ENCODE peak calls at places on chromosomes 4 and X, in ten cellular contexts. G is mucosa of descending colon; H is right atrium auricular region; P is sigmoid colon; R is GM12864; X is CD8-positive, alpha-beta T cell; A is Panc1; L is BJ; D is fibroblast of lung; B is heart left ventricle. Z is an unnamed sample.

GRCh38 chr4:5710962-5711478 is at the start of gene EVC:
- DNase-seq in P (peak), L (no peak), D (peak), G (peak), A (no peak), R (no peak), B (peak), X (no peak), H (peak), Z (peak)

GRCh38 chr4:104475652-104476051 is 19.0 kb downstream of the CXXC4 start:
- DNase-seq in B (no peak), G (no peak), P (no peak), A (no peak), R (no peak), L (no peak), D (no peak), H (no peak), X (no peak), Z (no peak)

GRCh38 chr4:183898456-183898855 is 6.7 kb upstream of the STOX2 start:
- DNase-seq in P (no peak), D (no peak), G (no peak), A (no peak), H (no peak), X (no peak), B (no peak), R (no peak), L (no peak), Z (no peak)

GRCh38 chr4:80787306-80787705 is 243.2 kb upstream of the BMP3 start:
- DNase-seq in L (no peak), G (no peak), P (no peak), R (no peak), X (no peak), H (no peak), A (no peak), B (no peak), D (no peak), Z (no peak)

GRCh38 chr4:108433832-108434231 is 186.5 kb upstream of the RPL34 start:
- DNase-seq in L (peak), R (no peak), H (no peak), B (no peak), X (peak), G (no peak), D (peak), A (no peak), P (no peak), Z (no peak)

GRCh38 chrX:10926404-10926803 is 184.7 kb upstream of the HCCS start:
- DNase-seq in P (no peak), L (no peak), A (no peak), H (no peak), D (no peak), R (no peak), G (no peak), B (no peak), X (no peak), Z (no peak)

GRCh38 chr4:7430965-7431695 is 3.6 kb downstream of the PSAPL1 start:
- DNase-seq in B (no peak), A (no peak), R (no peak), G (peak), D (no peak), P (peak), X (no peak), L (no peak), H (no peak), Z (no peak)

GRCh38 chr4:77927991-77928925 is 65.6 kb downstream of the MRPL1 start:
- DNase-seq in A (no peak), H (no peak), D (peak), R (no peak), X (no peak), B (no peak), L (no peak), G (no peak), P (no peak), Z (no peak)

GRCh38 chr4:24657768-24658617 is 73.6 kb upstream of the DHX15 start:
- DNase-seq in G (no peak), R (peak), H (peak), B (peak), A (no peak), L (no peak), P (no peak), D (peak), X (no peak), Z (peak)

GRCh38 chrX:129726307-129727111 is 12.3 kb upstream of the XPNPEP2 start:
- DNase-seq in G (no peak), L (no peak), P (peak), R (no peak), A (peak), B (peak), X (peak), D (peak), H (peak), Z (peak)

GRCh38 chrX:45774961-45775360 is 574.3 kb upstream of the DIPK2B start:
- DNase-seq in B (peak), X (no peak), L (peak), D (peak), P (peak), H (no peak), R (no peak), G (no peak), A (no peak), Z (no peak)

GRCh38 chr4:71406459-71406963 is 67.7 kb downstream of the SLC4A4 start:
- DNase-seq in B (no peak), R (no peak), X (no peak), A (no peak), P (no peak), D (peak), L (no peak), G (no peak), H (no peak), Z (no peak)

GRCh38 chrX:20378291-20378920 is 111.7 kb upstream of the RPS6KA3 start:
- DNase-seq in G (no peak), D (no peak), R (peak), B (no peak), P (no peak), H (no peak), X (no peak), L (no peak), A (no peak), Z (no peak)

GRCh38 chr4:88080626-88081025 is 73.2 kb downstream of the PKD2 start:
- DNase-seq in R (no peak), L (no peak), G (no peak), A (no peak), X (no peak), H (no peak), D (no peak), P (no peak), B (no peak), Z (no peak)

GRCh38 chr4:1497189-1497801 is 91.1 kb upstream of the NKX1-1 start:
- DNase-seq in P (no peak), L (no peak), R (no peak), H (no peak), D (no peak), G (no peak), A (no peak), X (no peak), B (no peak), Z (no peak)

GRCh38 chr4:72846280-72847111 is 223.0 kb downstream of the COX18 start:
- DNase-seq in B (no peak), R (no peak), H (no peak), A (no peak), G (no peak), X (no peak), P (no peak), L (no peak), D (no peak), Z (no peak)

GRCh38 chr4:183906736-183907651 is 1.9 kb downstream of the STOX2 start:
- DNase-seq in R (no peak), X (no peak), B (peak), G (no peak), H (no peak), L (no peak), A (no peak), P (peak), D (peak), Z (no peak)

GRCh38 chrX:139920306-139920705 is 12.5 kb downstream of the ATP11C start:
- DNase-seq in B (no peak), X (no peak), D (no peak), R (no peak), G (no peak), P (no peak), L (no peak), A (no peak), H (no peak), Z (no peak)

GRCh38 chr4:2290974-2291704 is 29.2 kb upstream of the MXD4 start:
- DNase-seq in X (peak), B (no peak), D (no peak), H (no peak), G (peak), P (peak), R (peak), A (no peak), L (no peak), Z (peak)

GRCh38 chr4:169009281-169010124 is 552 bp downstream of the CBR4 start:
- DNase-seq in H (peak), L (no peak), A (no peak), B (peak), G (peak), X (peak), D (peak), R (no peak), P (peak), Z (peak)

GRCh38 chrX:24264383-24264782 is 49.5 kb downstream of the SUPT20HL2 start:
- DNase-seq in B (no peak), L (no peak), G (no peak), X (no peak), H (no peak), A (no peak), D (no peak), R (no peak), P (no peak), Z (no peak)

GRCh38 chr4:108080752-108081151 is 88.0 kb downstream of the LEF1 start:
- DNase-seq in L (no peak), G (no peak), R (no peak), H (no peak), D (no peak), B (no peak), A (no peak), X (peak), P (no peak), Z (no peak)

GRCh38 chr4:98746530-98746929 is 88.1 kb upstream of the TSPAN5 start:
- DNase-seq in L (no peak), A (no peak), P (no peak), D (peak), X (no peak), R (no peak), B (no peak), H (no peak), G (no peak), Z (no peak)

GRCh38 chr4:54187148-54187547 is 41.9 kb upstream of the PDGFRA start:
- DNase-seq in G (no peak), X (no peak), P (no peak), L (no peak), A (no peak), B (peak), R (no peak), H (peak), D (no peak), Z (peak)

GRCh38 chr4:59127748-59128147 is 2017.6 kb upstream of the IGFBP7 start:
- DNase-seq in P (no peak), L (no peak), B (no peak), R (no peak), A (no peak), G (no peak), H (no peak), D (no peak), X (no peak), Z (no peak)

GRCh38 chr4:70997068-70997467 is 3.6 kb downstream of the DCK start:
- DNase-seq in L (no peak), X (no peak), R (no peak), P (no peak), D (no peak), A (no peak), B (no peak), H (no peak), G (no peak), Z (no peak)

GRCh38 chr4:79987401-79987800 is 85.6 kb downstream of the ANTXR2 start:
- DNase-seq in A (no peak), X (no peak), R (no peak), D (no peak), L (no peak), B (no peak), G (no peak), H (no peak), P (no peak), Z (no peak)

GRCh38 chr4:101019941-101020401 is 327.4 kb downstream of the PPP3CA start:
- DNase-seq in B (no peak), L (peak), D (no peak), H (no peak), X (no peak), A (no peak), P (no peak), R (peak), G (no peak), Z (no peak)

GRCh38 chr4:169485791-169486742 is 126.3 kb downstream of the NEK1 start:
- DNase-seq in G (no peak), X (peak), R (peak), P (no peak), H (no peak), L (peak), B (no peak), A (peak), D (peak), Z (no peak)

GRCh38 chr4:110629214-110629754 is 6.4 kb upstream of the PITX2 start:
- DNase-seq in A (no peak), H (peak), B (no peak), L (no peak), D (no peak), P (no peak), R (no peak), X (no peak), G (no peak), Z (no peak)

GRCh38 chrX:47264507-47265173 is 31.8 kb downstream of the USP11 start:
- DNase-seq in B (no peak), L (no peak), H (no peak), P (no peak), A (no peak), X (no peak), D (peak), R (no peak), G (no peak), Z (no peak)

GRCh38 chrX:84144281-84144680 is 43.7 kb downstream of the RPS6KA6 start:
- DNase-seq in R (no peak), G (no peak), P (no peak), H (no peak), X (no peak), A (no peak), B (no peak), L (no peak), D (peak), Z (no peak)

GRCh38 chr4:143395054-143395453 is 58.4 kb downstream of the GAB1 start:
- DNase-seq in P (no peak), X (no peak), G (no peak), B (no peak), A (no peak), L (no peak), R (no peak), D (no peak), H (no peak), Z (no peak)

GRCh38 chrX:131617182-131617581 is 73.3 kb downstream of the OR13H1 start:
- DNase-seq in L (peak), A (no peak), X (no peak), B (no peak), G (no peak), R (no peak), H (no peak), P (no peak), D (peak), Z (no peak)

GRCh38 chr4:113548303-113548702 is 213.2 kb downstream of the CAMK2D start:
- DNase-seq in P (no peak), X (no peak), A (no peak), H (no peak), L (no peak), D (no peak), G (no peak), B (no peak), R (no peak), Z (no peak)
- H3K4me3 ChIP-seq in P (no peak), X (no peak), A (no peak), H (no peak), L (no peak), D (no peak), G (no peak), B (no peak), R (no peak), Z (no peak)

DNA sequence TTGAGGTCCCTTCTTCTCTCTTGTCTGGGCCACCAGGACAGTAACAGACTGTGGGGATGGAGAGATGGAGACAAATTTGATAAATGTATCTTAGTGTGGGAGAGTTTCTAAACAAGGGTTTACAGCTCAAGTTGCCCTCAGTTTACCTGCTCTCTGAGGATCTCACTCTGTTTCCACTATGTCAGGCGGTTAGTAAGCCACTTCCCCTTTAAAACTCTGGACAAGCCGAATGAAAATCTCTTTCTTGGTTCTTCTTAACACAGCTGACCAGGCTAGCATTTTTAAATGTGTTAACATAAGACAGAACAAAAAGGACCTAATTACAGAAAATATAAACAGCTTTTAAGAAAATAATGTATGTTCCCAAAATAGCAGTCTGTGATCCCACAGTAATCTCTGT is 2.9 kb upstream of the SCARB2 start:
- DNase-seq in G (no peak), B (no peak), D (no peak), A (no peak), R (no peak), P (no peak), L (no peak), H (no peak), X (no peak), Z (no peak)
- H3K4me3 ChIP-seq in G (no peak), B (no peak), D (no peak), A (no peak), R (no peak), P (no peak), L (no peak), H (no peak), X (no peak), Z (no peak)

GRCh38 chr4:11426716-11427115 is 2.0 kb downstream of the HS3ST1 start:
- DNase-seq in X (no peak), D (peak), G (no peak), H (no peak), L (no peak), R (no peak), P (no peak), B (no peak), A (no peak), Z (no peak)

GRCh38 chr4:11429646-11430045 is 952 bp upstream of the HS3ST1 start:
- DNase-seq in D (no peak), H (no peak), P (no peak), B (no peak), A (no peak), L (no peak), R (no peak), G (no peak), X (no peak), Z (no peak)

GRCh38 chr4:11427201-11427996 is 1.3 kb downstream of the HS3ST1 start:
- DNase-seq in B (no peak), A (no peak), X (no peak), L (no peak), G (peak), R (no peak), P (no peak), H (no peak), D (peak), Z (no peak)

GRCh38 chr4:11428701-11429571 is at the start of gene HS3ST1:
- DNase-seq in A (peak), L (no peak), G (peak), P (peak), R (no peak), H (peak), B (peak), X (no peak), D (peak), Z (peak)

DNA sequence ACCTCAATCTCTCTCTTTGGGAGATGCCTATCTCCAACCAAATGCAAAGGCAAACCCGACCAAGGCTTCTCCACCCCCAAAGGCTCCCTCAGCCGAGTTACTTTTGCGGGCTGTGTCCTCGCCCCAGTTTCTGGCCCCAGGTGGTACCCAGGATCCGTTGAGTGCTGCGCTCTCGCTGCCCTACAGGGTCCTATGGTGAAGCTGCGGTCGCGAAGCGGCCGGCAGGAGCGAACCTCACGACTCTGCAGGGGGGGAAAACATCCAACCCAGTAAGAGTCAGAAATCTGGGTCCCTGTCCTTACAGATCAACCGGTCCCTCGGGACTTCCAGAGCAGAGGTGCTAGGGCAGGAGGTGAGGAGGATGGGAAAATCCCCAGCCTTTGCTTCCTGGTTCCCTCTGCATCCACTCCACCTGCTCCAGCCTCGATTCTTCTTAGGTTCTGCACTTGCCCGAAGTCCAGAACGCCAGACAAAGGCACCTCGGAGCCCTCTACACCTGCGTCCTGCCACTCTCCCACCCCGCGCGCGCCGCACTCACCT is 463 bp downstream of the HS3ST1 start:
- DNase-seq in X (no peak), L (no peak), P (no peak), G (no peak), R (no peak), A (no peak), B (no peak), D (peak), H (no peak), Z (no peak)
- H3K4me3 ChIP-seq in X (peak), L (no peak), P (peak), G (peak), R (peak), A (peak), B (peak), D (peak), H (peak), Z (peak)

GRCh38 chr4:85474356-85474755 is 594 bp upstream of the ARHGAP24 start:
- DNase-seq in H (no peak), D (peak), L (no peak), A (no peak), P (no peak), R (no peak), B (no peak), X (no peak), G (no peak), Z (no peak)

GRCh38 chr4:85474818-85475630 is at the start of gene ARHGAP24:
- DNase-seq in A (no peak), P (peak), B (peak), R (peak), G (peak), X (no peak), L (peak), D (peak), H (peak), Z (peak)

GRCh38 chr4:85478576-85478975 is 3.6 kb downstream of the ARHGAP24 start:
- DNase-seq in L (no peak), P (no peak), D (peak), X (no peak), R (no peak), B (no peak), H (no peak), A (no peak), G (no peak), Z (no peak)

GRCh38 chr4:85477538-85477937 is 2.6 kb downstream of the ARHGAP24 start:
- DNase-seq in P (no peak), A (no peak), H (no peak), G (no peak), B (no peak), R (no peak), X (no peak), L (no peak), D (no peak), Z (no peak)

DNA sequence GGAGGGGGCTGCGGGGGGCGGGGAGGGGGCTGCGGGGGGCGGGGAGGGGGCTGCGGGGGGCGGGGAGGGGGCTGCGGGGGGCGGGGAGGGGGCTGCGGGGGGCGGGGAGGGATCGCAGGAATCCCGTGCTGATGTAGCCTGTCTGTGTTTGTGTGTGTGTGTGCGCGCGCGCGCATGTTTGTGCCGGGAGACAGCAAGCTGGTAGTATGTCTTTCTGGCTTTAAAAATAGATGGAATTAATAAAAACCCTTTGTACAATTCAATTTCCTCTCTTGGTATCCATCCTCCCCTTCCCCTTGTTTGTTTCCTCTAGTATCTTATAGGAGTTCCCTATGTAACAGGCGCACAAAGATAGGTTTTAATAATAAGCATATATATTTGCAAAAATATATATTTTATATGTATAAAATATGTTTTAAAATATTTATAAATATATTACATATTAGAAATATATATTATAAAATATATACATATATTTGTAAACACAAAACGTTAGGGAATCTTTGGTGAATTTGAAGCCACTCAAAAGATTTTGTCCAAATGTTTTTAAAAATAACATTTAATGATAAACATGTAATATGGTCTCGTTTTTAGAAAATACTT is 782 bp downstream of the ARHGAP24 start:
- DNase-seq in B (peak), A (no peak), X (no peak), P (no peak), G (no peak), H (no peak), L (no peak), R (no peak), D (peak), Z (no peak)
- H3K4me3 ChIP-seq in B (peak), A (peak), X (no peak), P (peak), G (no peak), H (peak), L (peak), R (peak), D (peak), Z (peak)

GRCh38 chr4:185931986-185932385 is 120.0 kb upstream of the SORBS2 start:
- DNase-seq in D (no peak), P (no peak), A (no peak), X (no peak), H (no peak), B (no peak), G (no peak), L (no peak), R (no peak), Z (no peak)
- H3K4me3 ChIP-seq in D (no peak), P (no peak), A (no peak), X (no peak), H (no peak), B (peak), G (no peak), L (no peak), R (no peak), Z (no peak)